ENCODE peak calls at places on chromosomes 6 and 20, in four cellular contexts. One of them, this sample, is unnamed.

GRCh38 chr6:3211681-3212080 is 15.8 kb downstream of the TUBB2B start:
- DNase-seq in GM23338: no peak
- DNase-seq in Panc1: no peak
- DNase-seq in K562: no peak
- DNase-seq in this sample: no peak

GRCh38 chr20:53672484-53673129 is 79.0 kb upstream of the ZNF217 start:
- DNase-seq in K562: no peak
- DNase-seq in Panc1: no peak
- DNase-seq in GM23338: no peak
- DNase-seq in this sample: no peak

GRCh38 chr6:36268478-36269248 is 1.2 kb upstream of the PNPLA1 start:
- DNase-seq in GM23338: no peak
- DNase-seq in K562: no peak
- DNase-seq in Panc1: no peak
- DNase-seq in this sample: no peak

GRCh38 chr6:7154341-7155139 is 46.8 kb downstream of the RREB1 start:
- DNase-seq in Panc1: no peak
- DNase-seq in GM23338: no peak
- DNase-seq in K562: no peak
- DNase-seq in this sample: peak; percentile 47

GRCh38 chr6:71544028-71544427 is 255.4 kb downstream of the OGFRL1 start:
- DNase-seq in GM23338: peak; percentile 54
- DNase-seq in Panc1: no peak
- DNase-seq in K562: no peak
- DNase-seq in this sample: no peak

GRCh38 chr6:142965164-142965563 is 20.2 kb upstream of the HIVEP2 start:
- DNase-seq in K562: no peak
- DNase-seq in GM23338: no peak
- DNase-seq in Panc1: no peak
- DNase-seq in this sample: no peak

GRCh38 chr6:39686980-39687379 is 38.2 kb downstream of the KIF6 start:
- DNase-seq in GM23338: no peak
- DNase-seq in K562: no peak
- DNase-seq in Panc1: no peak
- DNase-seq in this sample: no peak

GRCh38 chr6:54586251-54586650 is 260.3 kb upstream of the FAM83B start:
- DNase-seq in Panc1: no peak
- DNase-seq in K562: no peak
- DNase-seq in GM23338: no peak
- DNase-seq in this sample: no peak

GRCh38 chr6:100217225-100217624 is 223.2 kb upstream of the MCHR2 start:
- DNase-seq in GM23338: no peak
- DNase-seq in K562: no peak
- DNase-seq in Panc1: no peak
- DNase-seq in this sample: no peak

GRCh38 chr6:136069119-136069518 is 181.0 kb downstream of the MTFR2 start:
- DNase-seq in GM23338: no peak
- DNase-seq in Panc1: no peak
- DNase-seq in K562: no peak
- DNase-seq in this sample: no peak

GRCh38 chr6:169969372-169970099 is 218.1 kb downstream of the ERMARD start:
- DNase-seq in GM23338: no peak
- DNase-seq in K562: no peak
- DNase-seq in Panc1: no peak
- DNase-seq in this sample: no peak

GRCh38 chr20:25580711-25581110 is 4.6 kb downstream of the NINL start:
- DNase-seq in GM23338: no peak
- DNase-seq in K562: no peak
- DNase-seq in Panc1: no peak
- DNase-seq in this sample: no peak

GRCh38 chr20:59526242-59527225 is 77.8 kb upstream of the PHACTR3 start:
- DNase-seq in Panc1: no peak
- DNase-seq in GM23338: peak; percentile 55
- DNase-seq in K562: no peak
- DNase-seq in this sample: no peak

GRCh38 chr6:7176208-7176607 is 68.4 kb downstream of the RREB1 start:
- DNase-seq in Panc1: no peak
- DNase-seq in K562: no peak
- DNase-seq in GM23338: peak; percentile 70
- DNase-seq in this sample: no peak

GRCh38 chr20:37651932-37652331 is 41.9 kb upstream of the CTNNBL1 start:
- DNase-seq in Panc1: no peak
- DNase-seq in GM23338: peak; percentile 77
- DNase-seq in K562: peak; percentile 27
- DNase-seq in this sample: no peak

GRCh38 chr20:35600176-35600995 is 15.2 kb upstream of the SPAG4 start:
- DNase-seq in K562: no peak
- DNase-seq in GM23338: peak; percentile 65
- DNase-seq in Panc1: no peak
- DNase-seq in this sample: no peak

GRCh38 chr6:21873562-21873961 is 280.0 kb downstream of the SOX4 start:
- DNase-seq in GM23338: no peak
- DNase-seq in K562: no peak
- DNase-seq in Panc1: no peak
- DNase-seq in this sample: no peak

GRCh38 chr6:44855562-44856494 is 468.3 kb downstream of the CDC5L start:
- DNase-seq in GM23338: no peak
- DNase-seq in Panc1: no peak
- DNase-seq in K562: no peak
- DNase-seq in this sample: no peak

GRCh38 chr6:101747711-101748110 is 354.2 kb downstream of the GRIK2 start:
- DNase-seq in Panc1: no peak
- DNase-seq in K562: no peak
- DNase-seq in GM23338: no peak
- DNase-seq in this sample: no peak

GRCh38 chr6:52331793-52332457 is 30.0 kb upstream of the PAQR8 start:
- DNase-seq in GM23338: no peak
- DNase-seq in K562: no peak
- DNase-seq in Panc1: no peak
- DNase-seq in this sample: no peak

GRCh38 chr20:58627212-58628072 is 23.6 kb upstream of the STX16 start:
- DNase-seq in K562: no peak
- DNase-seq in Panc1: no peak
- DNase-seq in GM23338: no peak
- DNase-seq in this sample: no peak

GRCh38 chr20:31484001-31484400 is 8.9 kb downstream of the REM1 start:
- DNase-seq in Panc1: no peak
- DNase-seq in K562: peak; percentile 62
- DNase-seq in GM23338: peak; percentile 96
- DNase-seq in this sample: no peak

GRCh38 chr6:35092362-35093117 is 48.6 kb downstream of the TCP11 start:
- DNase-seq in Panc1: no peak
- DNase-seq in K562: no peak
- DNase-seq in GM23338: no peak
- DNase-seq in this sample: no peak

GRCh38 chr6:159594106-159594749 is 98.8 kb downstream of the SOD2 start:
- DNase-seq in GM23338: no peak
- DNase-seq in Panc1: peak; percentile 12
- DNase-seq in K562: no peak
- DNase-seq in this sample: no peak

GRCh38 chr20:59020938-59021551 is 1.8 kb downstream of the TUBB1 start:
- DNase-seq in K562: peak; percentile 94
- DNase-seq in GM23338: no peak
- DNase-seq in Panc1: no peak
- DNase-seq in this sample: no peak

GRCh38 chr20:35757098-35757705 is 14.6 kb upstream of the PHF20 start:
- DNase-seq in K562: no peak
- DNase-seq in GM23338: peak; percentile 42
- DNase-seq in Panc1: no peak
- DNase-seq in this sample: no peak

GRCh38 chr20:46785958-46786357 is 76.5 kb downstream of the SLC2A10 start:
- DNase-seq in Panc1: no peak
- DNase-seq in K562: no peak
- DNase-seq in GM23338: no peak
- DNase-seq in this sample: no peak

GRCh38 chr6:34791164-34791841 is 580 bp upstream of the BLTP3A start:
- DNase-seq in K562: peak; percentile 81
- DNase-seq in GM23338: peak; percentile 75
- DNase-seq in Panc1: no peak
- DNase-seq in this sample: peak; percentile 34

GRCh38 chr20:35226775-35227681 is 538 bp downstream of the MMP24 start:
- DNase-seq in Panc1: no peak
- DNase-seq in K562: peak; percentile 69
- DNase-seq in GM23338: peak; percentile 82
- DNase-seq in this sample: no peak

GRCh38 chr20:21174425-21175239 is 48.8 kb downstream of the KIZ start:
- DNase-seq in Panc1: no peak
- DNase-seq in K562: no peak
- DNase-seq in GM23338: no peak
- DNase-seq in this sample: no peak

GRCh38 chr20:21177767-21178166 is 51.9 kb downstream of the KIZ start:
- DNase-seq in K562: no peak
- DNase-seq in GM23338: no peak
- DNase-seq in Panc1: no peak
- DNase-seq in this sample: no peak

GRCh38 chr20:21175433-21175832 is 49.6 kb downstream of the KIZ start:
- DNase-seq in Panc1: no peak
- DNase-seq in GM23338: no peak
- DNase-seq in K562: no peak
- DNase-seq in this sample: no peak

GRCh38 chr20:21173496-21174025 is 47.7 kb downstream of the KIZ start:
- DNase-seq in Panc1: no peak
- DNase-seq in K562: peak; percentile 12
- DNase-seq in GM23338: no peak
- DNase-seq in this sample: no peak

GRCh38 chr20:21172626-21173025 is 46.7 kb downstream of the KIZ start:
- DNase-seq in K562: no peak
- DNase-seq in GM23338: no peak
- DNase-seq in Panc1: no peak
- DNase-seq in this sample: no peak
- TF ChIP-seq POLR2AphosphoS5 in K562: no peak
- TF ChIP-seq POLR2AphosphoS5 in GM23338: no peak
- TF ChIP-seq POLR2AphosphoS5 in Panc1: no peak
- TF ChIP-seq POLR2AphosphoS5 in this sample: no peak

DNA sequence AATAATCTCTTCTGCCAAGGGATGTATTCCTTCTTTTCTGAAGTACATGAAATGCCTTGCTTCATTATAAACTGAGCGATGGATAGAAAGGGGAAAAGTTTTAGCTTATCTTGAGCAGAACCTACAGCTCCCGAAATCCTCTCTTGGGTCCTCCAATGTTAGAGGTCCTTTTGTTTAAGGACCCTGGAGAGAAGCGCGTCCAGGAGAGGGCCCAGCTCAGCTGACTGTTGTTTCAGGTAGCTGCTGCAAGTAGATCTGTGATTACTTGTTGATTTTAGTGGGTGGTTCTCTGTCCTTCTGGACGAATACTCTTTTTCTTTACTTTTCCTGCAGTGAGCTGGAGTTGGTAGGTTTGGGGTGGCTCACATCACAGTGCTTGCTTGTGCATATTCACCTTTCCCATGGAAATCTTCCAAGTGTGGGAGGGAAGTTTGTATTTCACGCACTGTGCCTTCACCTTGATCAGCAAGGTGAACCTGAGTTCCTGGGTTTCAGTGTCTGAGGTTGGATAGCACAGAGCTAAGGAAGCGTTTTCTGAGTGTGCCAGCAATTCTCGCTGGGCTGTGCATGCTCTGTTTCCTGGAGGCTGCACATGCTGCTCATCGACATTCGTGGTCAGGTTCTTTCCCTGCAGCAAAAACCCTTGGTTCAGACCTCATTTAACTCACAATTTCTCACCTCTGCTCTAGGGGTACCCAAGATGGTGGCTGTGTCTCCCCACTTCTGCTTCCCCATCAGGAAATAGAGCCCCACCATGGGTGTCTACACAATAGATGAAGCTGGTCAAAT is 176.3 kb downstream of the JARID2 start:
- DNase-seq in K562: no peak
- DNase-seq in Panc1: no peak
- DNase-seq in GM23338: no peak
- DNase-seq in this sample: no peak
- TF ChIP-seq REST in K562: no peak
- TF ChIP-seq REST in Panc1: no peak
- TF ChIP-seq REST in GM23338: peak; percentile 31
- TF ChIP-seq REST in this sample: peak; percentile 81

GRCh38 chr6:134665029-134665723 is 284.7 kb downstream of the ALDH8A1 start:
- DNase-seq in GM23338: no peak
- DNase-seq in K562: no peak
- DNase-seq in Panc1: no peak
- DNase-seq in this sample: no peak
- TF ChIP-seq POLR2AphosphoS5 in GM23338: no peak
- TF ChIP-seq POLR2AphosphoS5 in K562: no peak
- TF ChIP-seq POLR2AphosphoS5 in Panc1: no peak
- TF ChIP-seq POLR2AphosphoS5 in this sample: no peak

GRCh38 chr20:11247059-11247630 is 573.3 kb upstream of the JAG1 start:
- DNase-seq in GM23338: no peak
- DNase-seq in K562: no peak
- DNase-seq in Panc1: no peak
- DNase-seq in this sample: no peak
- TF ChIP-seq REST in GM23338: no peak
- TF ChIP-seq REST in K562: no peak
- TF ChIP-seq REST in Panc1: no peak
- TF ChIP-seq REST in this sample: no peak

GRCh38 chr20:50980071-50980681 is 21.6 kb downstream of the MOCS3 start:
- DNase-seq in K562: no peak
- DNase-seq in GM23338: no peak
- DNase-seq in Panc1: peak; percentile 99
- DNase-seq in this sample: peak; percentile 95
- TF ChIP-seq POLR2AphosphoS5 in K562: no peak
- TF ChIP-seq POLR2AphosphoS5 in GM23338: no peak
- TF ChIP-seq POLR2AphosphoS5 in Panc1: no peak
- TF ChIP-seq POLR2AphosphoS5 in this sample: peak; percentile 62

DNA sequence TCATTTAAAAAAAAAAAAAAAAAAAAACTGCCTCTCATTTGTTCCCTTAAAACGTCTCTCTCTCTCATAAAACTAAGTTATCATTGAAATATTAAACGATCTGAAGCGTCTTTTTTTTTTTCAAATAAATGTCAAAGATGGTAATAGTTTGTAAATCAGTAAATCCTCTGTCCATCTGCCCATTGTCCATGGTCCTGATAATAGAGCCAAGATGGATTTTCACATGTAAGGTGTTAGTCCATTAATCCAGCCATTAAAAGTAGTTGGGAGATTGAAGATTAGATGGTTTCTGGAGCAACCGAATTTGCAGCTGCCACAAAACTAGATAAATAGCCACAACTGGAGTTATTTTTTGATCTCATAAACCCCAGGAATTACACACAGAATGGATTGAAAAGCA is 145.8 kb upstream of the SNX9 start:
- DNase-seq in Panc1: no peak
- DNase-seq in K562: no peak
- DNase-seq in GM23338: no peak
- DNase-seq in this sample: no peak
- TF ChIP-seq REST in Panc1: no peak
- TF ChIP-seq REST in K562: no peak
- TF ChIP-seq REST in GM23338: no peak
- TF ChIP-seq REST in this sample: peak; percentile 86

This sample was measured in HL-60.